ENCODE peak calls at places on chromosomes 7 and 10, in eight cellular contexts. M is midbrain; O is activated CD4-positive, alpha-beta memory T cell treated with anti-CD3 and anti-CD28 coated beads for 36 hours; C is COR-L47; P is activated naive CD8-positive, alpha-beta T cell treated with anti-CD3 and anti-CD28 coated beads, Interleukin-2, amount 50 U/mL, for 16 hours; G is erythroblast; S is mucosa of gallbladder; Y is HT-29. E is an unnamed sample.

GRCh38 chr10:112649492-112650152 is 202.6 kb downstream of the VTI1A start:
- DNase-seq in M (no peak), O (no peak), C (no peak), P (no peak), G (no peak), S (no peak), Y (no peak), E (no peak)

GRCh38 chr7:123847868-123848267 is 2.9 kb downstream of the HYAL4 start:
- DNase-seq in M (no peak), O (no peak), C (no peak), P (no peak), G (no peak), S (no peak), Y (no peak), E (no peak)

GRCh38 chr10:78923644-78924318 is 145.0 kb upstream of the ZMIZ1 start:
- DNase-seq in M (no peak), O (no peak), C (no peak), P (no peak), G (no peak), S (no peak), Y (no peak), E (no peak)

GRCh38 chr10:19889279-19889678 is 73.0 kb downstream of the PLXDC2 start:
- DNase-seq in M (no peak), O (no peak), C (no peak), P (no peak), G (no peak), S (no peak), Y (peak; percentile 51), E (no peak)

GRCh38 chr7:81158189-81158588 is 239.3 kb upstream of the SEMA3C start:
- DNase-seq in M (no peak), O (no peak), C (peak; percentile 43), P (no peak), G (no peak), S (no peak), Y (no peak), E (no peak)

GRCh38 chr7:107387573-107388219 is 82.2 kb upstream of the GPR22 start:
- DNase-seq in M (no peak), O (no peak), C (no peak), P (no peak), G (peak; percentile 47), S (no peak), Y (peak; percentile 30), E (no peak)

GRCh38 chr10:102868976-102869289 is 337 bp upstream of the AS3MT start:
- DNase-seq in M (no peak), O (no peak), C (no peak), P (no peak), G (no peak), S (no peak), Y (no peak), E (no peak)

GRCh38 chr7:45120-46090 is 147.0 kb upstream of the FAM20C start:
- DNase-seq in M (no peak), O (peak; percentile 19), C (no peak), P (no peak), G (no peak), S (no peak), Y (no peak), E (peak; percentile 55)

GRCh38 chr10:124701435-124701834 is 42.7 kb downstream of the FAM53B start:
- DNase-seq in M (peak; percentile 80), O (no peak), C (no peak), P (no peak), G (no peak), S (peak; percentile 86), Y (no peak), E (no peak)

GRCh38 chr7:7100432-7100849 is 81.9 kb upstream of the C1GALT1 start:
- DNase-seq in M (no peak), O (no peak), C (peak; percentile 84), P (no peak), G (peak; percentile 96), S (no peak), Y (no peak), E (no peak)

GRCh38 chr7:124088590-124088989 is 55.7 kb upstream of the TMEM229A start:
- DNase-seq in M (no peak), O (no peak), C (no peak), P (no peak), G (no peak), S (no peak), Y (no peak), E (no peak)

GRCh38 chr7:69625798-69626197 is 27.5 kb downstream of the AUTS2 start:
- DNase-seq in M (no peak), O (no peak), C (no peak), P (no peak), G (no peak), S (no peak), Y (no peak), E (no peak)

GRCh38 chr10:110820321-110820814 is 51.4 kb upstream of the PDCD4 start:
- DNase-seq in M (peak; percentile 57), O (no peak), C (no peak), P (no peak), G (no peak), S (peak; percentile 48), Y (no peak), E (no peak)

GRCh38 chr7:94297397-94297838 is 97.3 kb upstream of the COL1A2 start:
- DNase-seq in M (no peak), O (no peak), C (no peak), P (no peak), G (no peak), S (peak; percentile 70), Y (no peak), E (no peak)

GRCh38 chr10:61475449-61475873 is 22.3 kb upstream of the TMEM26 start:
- DNase-seq in M (no peak), O (no peak), C (no peak), P (no peak), G (no peak), S (no peak), Y (no peak), E (no peak)

GRCh38 chr7:117269417-117269816 is 53.4 kb downstream of the WNT2 start:
- DNase-seq in M (no peak), O (no peak), C (no peak), P (no peak), G (no peak), S (no peak), Y (no peak), E (no peak)

GRCh38 chr10:130741901-130742625 is 569.5 kb downstream of the TCERG1L start:
- DNase-seq in M (no peak), O (no peak), C (no peak), P (no peak), G (no peak), S (no peak), Y (no peak), E (no peak)

GRCh38 chr7:41449286-41449685 is 253.6 kb downstream of the INHBA start:
- DNase-seq in M (no peak), O (no peak), C (no peak), P (no peak), G (no peak), S (no peak), Y (no peak), E (no peak)

GRCh38 chr10:72740526-72740925 is 48.6 kb downstream of the MCU start:
- DNase-seq in M (no peak), O (no peak), C (no peak), P (no peak), G (no peak), S (peak; percentile 45), Y (peak; percentile 80), E (peak; percentile 15)

GRCh38 chr10:15879058-15879457 is 18.8 kb upstream of the MINDY3 start:
- DNase-seq in M (peak; percentile 25), O (no peak), C (peak; percentile 6), P (no peak), G (peak; percentile 50), S (no peak), Y (peak; percentile 45), E (no peak)

GRCh38 chr10:132517951-132518521 is 19.6 kb upstream of the INPP5A start:
- DNase-seq in M (no peak), O (no peak), C (no peak), P (no peak), G (no peak), S (no peak), Y (no peak), E (no peak)

GRCh38 chr10:109957092-109957797 is 33.9 kb upstream of the XPNPEP1 start:
- DNase-seq in M (no peak), O (no peak), C (no peak), P (no peak), G (no peak), S (no peak), Y (no peak), E (no peak)

GRCh38 chr10:66746711-66747110 is 179.1 kb upstream of the LRRTM3 start:
- DNase-seq in M (no peak), O (no peak), C (no peak), P (no peak), G (no peak), S (no peak), Y (no peak), E (no peak)

GRCh38 chr10:94010886-94011285 is 17.2 kb downstream of the PLCE1 start:
- DNase-seq in M (no peak), O (no peak), C (no peak), P (no peak), G (no peak), S (no peak), Y (no peak), E (no peak)

GRCh38 chr7:1892011-1892965 is 222.2 kb downstream of the ELFN1 start:
- DNase-seq in M (no peak), O (no peak), C (no peak), P (no peak), G (no peak), S (no peak), Y (no peak), E (no peak)

GRCh38 chr10:79286318-79286951 is 60.8 kb upstream of the PPIF start:
- DNase-seq in M (peak; percentile 55), O (peak; percentile 93), C (peak; percentile 31), P (peak; percentile 62), G (peak; percentile 36), S (peak; percentile 79), Y (no peak), E (peak; percentile 96)

GRCh38 chr10:93384006-93384405 is 98.1 kb downstream of the MYOF start:
- DNase-seq in M (no peak), O (no peak), C (no peak), P (no peak), G (no peak), S (no peak), Y (peak; percentile 29), E (no peak)